ENCODE peak calls at places on chromosomes 2 and 18, in five cellular contexts. One of them, this sample, is unnamed.

GRCh38 chr2:215293879-215294278 is 18.0 kb upstream of the ATIC start:
- DNase-seq in colonic mucosa: no peak
- DNase-seq in astrocyte of the cerebellum: no peak
- DNase-seq in NB4: no peak
- DNase-seq in A549: no peak
- DNase-seq in this sample: no peak

GRCh38 chr2:37796481-37796880 is 125.0 kb upstream of the CDC42EP3 start:
- DNase-seq in A549: no peak
- DNase-seq in colonic mucosa: no peak
- DNase-seq in NB4: no peak
- DNase-seq in astrocyte of the cerebellum: no peak
- DNase-seq in this sample: no peak

GRCh38 chr18:55779461-55779710 is 191.4 kb upstream of the TCF4 start:
- DNase-seq in A549: no peak
- DNase-seq in NB4: no peak
- DNase-seq in astrocyte of the cerebellum: no peak
- DNase-seq in colonic mucosa: no peak
- DNase-seq in this sample: no peak

GRCh38 chr18:26863122-26863879 is 2.2 kb downstream of the AQP4 start:
- DNase-seq in colonic mucosa: peak; percentile 68
- DNase-seq in astrocyte of the cerebellum: no peak
- DNase-seq in NB4: no peak
- DNase-seq in A549: peak; percentile 33
- DNase-seq in this sample: no peak

GRCh38 chr2:196565982-196566381 is 73.5 kb upstream of the CCDC150 start:
- DNase-seq in A549: no peak
- DNase-seq in colonic mucosa: no peak
- DNase-seq in NB4: no peak
- DNase-seq in astrocyte of the cerebellum: no peak
- DNase-seq in this sample: no peak

GRCh38 chr2:230967113-230967512 is 28.8 kb upstream of the SPATA3 start:
- DNase-seq in NB4: no peak
- DNase-seq in A549: no peak
- DNase-seq in astrocyte of the cerebellum: no peak
- DNase-seq in colonic mucosa: no peak
- DNase-seq in this sample: no peak

GRCh38 chr18:10518595-10519273 is 7.1 kb upstream of the NAPG start:
- DNase-seq in A549: no peak
- DNase-seq in NB4: peak; percentile 53
- DNase-seq in colonic mucosa: peak; percentile 33
- DNase-seq in astrocyte of the cerebellum: no peak
- DNase-seq in this sample: no peak

GRCh38 chr2:12701786-12702660 is 14.7 kb upstream of the TRIB2 start:
- DNase-seq in NB4: no peak
- DNase-seq in colonic mucosa: no peak
- DNase-seq in astrocyte of the cerebellum: no peak
- DNase-seq in A549: no peak
- DNase-seq in this sample: peak; percentile 39

GRCh38 chr2:108579631-108580030 is 45.4 kb downstream of the LIMS1 start:
- DNase-seq in astrocyte of the cerebellum: no peak
- DNase-seq in colonic mucosa: no peak
- DNase-seq in NB4: no peak
- DNase-seq in A549: peak; percentile 34
- DNase-seq in this sample: no peak

GRCh38 chr2:216683846-216684245 is 11.5 kb downstream of the IGFBP5 start:
- DNase-seq in colonic mucosa: no peak
- DNase-seq in NB4: peak; percentile 96
- DNase-seq in A549: peak; percentile 66
- DNase-seq in astrocyte of the cerebellum: no peak
- DNase-seq in this sample: no peak

GRCh38 chr18:76553715-76554603 is 58.9 kb upstream of the ZNF516 start:
- DNase-seq in NB4: peak; percentile 96
- DNase-seq in astrocyte of the cerebellum: no peak
- DNase-seq in A549: no peak
- DNase-seq in colonic mucosa: peak; percentile 47
- DNase-seq in this sample: no peak

GRCh38 chr2:148978026-148978685 is 60.3 kb upstream of the LYPD6B start:
- DNase-seq in colonic mucosa: no peak
- DNase-seq in astrocyte of the cerebellum: no peak
- DNase-seq in NB4: peak; percentile 11
- DNase-seq in A549: no peak
- DNase-seq in this sample: no peak

GRCh38 chr2:96756788-96757476 is 3.8 kb upstream of the CNNM4 start:
- DNase-seq in A549: peak; percentile 36
- DNase-seq in NB4: no peak
- DNase-seq in colonic mucosa: no peak
- DNase-seq in astrocyte of the cerebellum: no peak
- DNase-seq in this sample: no peak
- TF ChIP-seq CTCF in A549: no peak
- TF ChIP-seq CTCF in NB4: no peak
- TF ChIP-seq CTCF in colonic mucosa: no peak
- TF ChIP-seq CTCF in astrocyte of the cerebellum: no peak
- TF ChIP-seq CTCF in this sample: no peak

GRCh38 chr18:1665064-1665463 is 760.4 kb downstream of the ADCYAP1 start:
- DNase-seq in colonic mucosa: no peak
- DNase-seq in astrocyte of the cerebellum: no peak
- DNase-seq in A549: no peak
- DNase-seq in NB4: no peak
- DNase-seq in this sample: no peak

GRCh38 chr18:1668284-1668683 is 763.6 kb downstream of the ADCYAP1 start:
- DNase-seq in colonic mucosa: no peak
- DNase-seq in NB4: no peak
- DNase-seq in A549: no peak
- DNase-seq in astrocyte of the cerebellum: no peak
- DNase-seq in this sample: no peak

GRCh38 chr18:1659190-1659589 is 754.5 kb downstream of the ADCYAP1 start:
- DNase-seq in A549: no peak
- DNase-seq in colonic mucosa: no peak
- DNase-seq in astrocyte of the cerebellum: no peak
- DNase-seq in NB4: no peak
- DNase-seq in this sample: no peak

GRCh38 chr18:1663879-1664705 is 759.4 kb downstream of the ADCYAP1 start:
- DNase-seq in A549: peak; percentile 44
- DNase-seq in NB4: peak; percentile 63
- DNase-seq in colonic mucosa: peak; percentile 31
- DNase-seq in astrocyte of the cerebellum: no peak
- DNase-seq in this sample: peak; percentile 57
- TF ChIP-seq CTCF in A549: peak; percentile 53
- TF ChIP-seq CTCF in NB4: peak; percentile 94
- TF ChIP-seq CTCF in colonic mucosa: no peak
- TF ChIP-seq CTCF in astrocyte of the cerebellum: peak; percentile 75
- TF ChIP-seq CTCF in this sample: peak; percentile 70

GRCh38 chr2:183093857-183094657 is 15.5 kb downstream of the DUSP19 start:
- DNase-seq in astrocyte of the cerebellum: no peak
- DNase-seq in A549: no peak
- DNase-seq in NB4: no peak
- DNase-seq in colonic mucosa: no peak
- DNase-seq in this sample: no peak
- TF ChIP-seq CTCF in astrocyte of the cerebellum: no peak
- TF ChIP-seq CTCF in A549: peak; percentile 25
- TF ChIP-seq CTCF in NB4: no peak
- TF ChIP-seq CTCF in colonic mucosa: no peak
- TF ChIP-seq CTCF in this sample: no peak

GRCh38 chr2:131394147-131394931 is 30.4 kb upstream of the RAB6D start:
- DNase-seq in colonic mucosa: peak; percentile 52
- DNase-seq in astrocyte of the cerebellum: no peak
- DNase-seq in A549: no peak
- DNase-seq in NB4: no peak
- DNase-seq in this sample: peak; percentile 51
- TF ChIP-seq CTCF in colonic mucosa: no peak
- TF ChIP-seq CTCF in astrocyte of the cerebellum: no peak
- TF ChIP-seq CTCF in A549: no peak
- TF ChIP-seq CTCF in NB4: no peak
- TF ChIP-seq CTCF in this sample: no peak

GRCh38 chr2:158002079-158002478 is 99.6 kb upstream of the UPP2 start:
- DNase-seq in astrocyte of the cerebellum: no peak
- DNase-seq in colonic mucosa: no peak
- DNase-seq in A549: no peak
- DNase-seq in NB4: no peak
- DNase-seq in this sample: no peak

GRCh38 chr2:158004131-158004530 is 97.5 kb upstream of the UPP2 start:
- DNase-seq in astrocyte of the cerebellum: no peak
- DNase-seq in colonic mucosa: no peak
- DNase-seq in NB4: no peak
- DNase-seq in A549: no peak
- DNase-seq in this sample: no peak

GRCh38 chr2:158011055-158011771 is 90.5 kb upstream of the UPP2 start:
- DNase-seq in astrocyte of the cerebellum: no peak
- DNase-seq in NB4: no peak
- DNase-seq in A549: no peak
- DNase-seq in colonic mucosa: no peak
- DNase-seq in this sample: no peak

GRCh38 chr2:158009425-158009824 is 92.3 kb upstream of the UPP2 start:
- DNase-seq in colonic mucosa: no peak
- DNase-seq in A549: no peak
- DNase-seq in NB4: peak; percentile 15
- DNase-seq in astrocyte of the cerebellum: no peak
- DNase-seq in this sample: no peak

GRCh38 chr2:158006961-158007664 is 94.6 kb upstream of the UPP2 start:
- DNase-seq in A549: peak; percentile 6
- DNase-seq in colonic mucosa: no peak
- DNase-seq in NB4: peak; percentile 21
- DNase-seq in astrocyte of the cerebellum: no peak
- DNase-seq in this sample: peak; percentile 31
- TF ChIP-seq CTCF in A549: no peak
- TF ChIP-seq CTCF in colonic mucosa: no peak
- TF ChIP-seq CTCF in NB4: peak; percentile 12
- TF ChIP-seq CTCF in astrocyte of the cerebellum: no peak
- TF ChIP-seq CTCF in this sample: no peak

GRCh38 chr2:102000012-102000411 is 8.3 kb downstream of the IL1R2 start:
- DNase-seq in astrocyte of the cerebellum: no peak
- DNase-seq in A549: no peak
- DNase-seq in NB4: no peak
- DNase-seq in colonic mucosa: no peak
- DNase-seq in this sample: no peak

GRCh38 chr2:102001767-102002142 is 10.0 kb downstream of the IL1R2 start:
- DNase-seq in astrocyte of the cerebellum: no peak
- DNase-seq in NB4: no peak
- DNase-seq in A549: no peak
- DNase-seq in colonic mucosa: no peak
- DNase-seq in this sample: peak; percentile 54

GRCh38 chr2:101998556-101999121 is 6.9 kb downstream of the IL1R2 start:
- DNase-seq in astrocyte of the cerebellum: no peak
- DNase-seq in NB4: peak; percentile 27
- DNase-seq in A549: no peak
- DNase-seq in colonic mucosa: peak; percentile 57
- DNase-seq in this sample: peak; percentile 41

GRCh38 chr2:102000813-102001766 is 9.3 kb downstream of the IL1R2 start:
- DNase-seq in colonic mucosa: no peak
- DNase-seq in astrocyte of the cerebellum: no peak
- DNase-seq in NB4: no peak
- DNase-seq in A549: no peak
- DNase-seq in this sample: no peak

GRCh38 chr2:101999122-101999789 is 7.5 kb downstream of the IL1R2 start:
- DNase-seq in colonic mucosa: peak; percentile 74
- DNase-seq in astrocyte of the cerebellum: no peak
- DNase-seq in A549: peak; percentile 27
- DNase-seq in NB4: peak; percentile 11
- DNase-seq in this sample: peak; percentile 35
- TF ChIP-seq CTCF in colonic mucosa: no peak
- TF ChIP-seq CTCF in astrocyte of the cerebellum: no peak
- TF ChIP-seq CTCF in A549: no peak
- TF ChIP-seq CTCF in NB4: no peak
- TF ChIP-seq CTCF in this sample: no peak

DNA sequence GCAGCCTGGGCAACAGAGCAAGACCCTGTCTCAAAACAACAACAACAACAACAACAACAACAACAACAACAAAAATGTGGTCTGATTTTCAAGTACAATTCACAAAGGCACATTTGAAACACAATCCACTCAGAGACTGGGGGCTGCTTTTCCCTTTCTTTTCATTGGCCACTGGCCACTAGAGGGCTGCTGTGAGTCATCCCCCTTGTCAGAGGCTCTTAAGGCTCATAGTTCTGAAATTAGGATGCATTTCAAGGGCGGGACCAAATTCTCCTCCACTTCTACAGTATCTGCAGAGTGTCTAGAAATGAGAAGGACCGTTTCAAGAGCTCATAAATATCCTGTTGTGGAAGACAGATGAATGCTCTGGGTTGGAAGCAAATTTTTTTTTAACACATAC is 285.4 kb downstream of the NRXN1 start:
- DNase-seq in A549: peak; percentile 10
- DNase-seq in astrocyte of the cerebellum: no peak
- DNase-seq in colonic mucosa: no peak
- DNase-seq in NB4: peak; percentile 48
- DNase-seq in this sample: peak; percentile 8
- TF ChIP-seq CTCF in A549: peak; percentile 28
- TF ChIP-seq CTCF in astrocyte of the cerebellum: peak; percentile 68
- TF ChIP-seq CTCF in colonic mucosa: peak; percentile 14
- TF ChIP-seq CTCF in NB4: peak; percentile 95
- TF ChIP-seq CTCF in this sample: no peak

This sample was measured in activated CD8-positive, alpha-beta T cell treated with anti-CD3 and anti-CD28 coated beads for 36 hours.